ENCODE peak calls at places on chromosomes 6 and 20, in six cellular contexts. N, U, M, R, A and T are unnamed samples.

GRCh38 chr6:157274471-157275226 is 48.7 kb downstream of the TMEM242 start:
- DNase-seq in N (peak), U (peak), M (peak), R (peak), A (peak), T (peak)

GRCh38 chr20:54067606-54068174 is 2.7 kb downstream of the BCAS1 start:
- DNase-seq in N (no peak), U (no peak), M (no peak), R (no peak), A (no peak), T (no peak)

GRCh38 chr6:46014511-46015118 is 1.0 kb downstream of the CLIC5 start:
- DNase-seq in N (no peak), U (no peak), M (no peak), R (peak), A (no peak), T (no peak)

GRCh38 chr6:16783485-16783884 is 22.2 kb upstream of the ATXN1 start:
- DNase-seq in N (no peak), U (no peak), M (no peak), R (no peak), A (no peak), T (no peak)

GRCh38 chr6:53906842-53907241 is 112.0 kb downstream of the LRRC1 start:
- DNase-seq in N (peak), U (no peak), M (peak), R (no peak), A (no peak), T (no peak)

GRCh38 chr6:14917101-14917500 is 328.8 kb upstream of the JARID2 start:
- DNase-seq in N (no peak), U (no peak), M (peak), R (no peak), A (peak), T (no peak)

GRCh38 chr6:157723376-157723775 is 99.7 kb upstream of the SNX9 start:
- DNase-seq in N (no peak), U (no peak), M (no peak), R (no peak), A (no peak), T (no peak)

GRCh38 chr20:37990571-37991151 is 42.6 kb downstream of the TTI1 start:
- DNase-seq in N (peak), U (peak), M (peak), R (no peak), A (peak), T (peak)

GRCh38 chr20:59084041-59084841 is 41.7 kb upstream of the PRELID3B start:
- DNase-seq in N (no peak), U (no peak), M (no peak), R (no peak), A (no peak), T (no peak)

GRCh38 chr20:52145587-52145986 is 46.0 kb downstream of the ZFP64 start:
- DNase-seq in N (no peak), U (no peak), M (no peak), R (no peak), A (peak), T (no peak)

GRCh38 chr6:161418458-161418945 is 144.6 kb upstream of the AGPAT4 start:
- DNase-seq in N (peak), U (peak), M (peak), R (peak), A (peak), T (no peak)

GRCh38 chr6:41551086-41551702 is 5.0 kb downstream of the FOXP4 start:
- DNase-seq in N (no peak), U (no peak), M (no peak), R (no peak), A (no peak), T (no peak)

GRCh38 chr20:32902456-32903420 is 44.0 kb downstream of the EFCAB8 start:
- DNase-seq in N (no peak), U (peak), M (peak), R (peak), A (peak), T (no peak)

GRCh38 chr6:12339022-12339421 is 48.9 kb downstream of the EDN1 start:
- DNase-seq in N (no peak), U (no peak), M (no peak), R (no peak), A (no peak), T (no peak)

GRCh38 chr20:59526242-59527225 is 77.8 kb upstream of the PHACTR3 start:
- DNase-seq in N (no peak), U (no peak), M (no peak), R (no peak), A (no peak), T (no peak)

GRCh38 chr20:58512808-58513552 is 2.2 kb downstream of the APCDD1L start:
- DNase-seq in N (peak), U (no peak), M (no peak), R (no peak), A (no peak), T (no peak)

GRCh38 chr6:20234136-20234535 is 21.9 kb upstream of the MBOAT1 start:
- DNase-seq in N (no peak), U (no peak), M (no peak), R (no peak), A (no peak), T (no peak)

GRCh38 chr20:8583209-8584106 is 451.4 kb downstream of the PLCB1 start:
- DNase-seq in N (no peak), U (no peak), M (no peak), R (no peak), A (no peak), T (no peak)

GRCh38 chr6:53487080-53487479 is 57.8 kb downstream of the GCLC start:
- DNase-seq in N (no peak), U (no peak), M (no peak), R (no peak), A (no peak), T (no peak)

GRCh38 chr20:35792740-35793139 is 20.9 kb downstream of the PHF20 start:
- DNase-seq in N (no peak), U (no peak), M (no peak), R (no peak), A (no peak), T (no peak)

GRCh38 chr6:75210885-75211739 is 5.3 kb upstream of the COL12A1 start:
- DNase-seq in N (peak), U (peak), M (peak), R (peak), A (peak), T (no peak)

GRCh38 chr6:150756170-150756569 is 109.3 kb upstream of the MTHFD1L start:
- DNase-seq in N (no peak), U (no peak), M (no peak), R (no peak), A (no peak), T (no peak)

GRCh38 chr6:144365176-144365710 is 80.1 kb downstream of the UTRN start:
- DNase-seq in N (no peak), U (no peak), M (no peak), R (no peak), A (no peak), T (no peak)

GRCh38 chr6:149031545-149032317 is 284.9 kb downstream of the UST start:
- DNase-seq in N (no peak), U (no peak), M (peak), R (no peak), A (peak), T (no peak)

GRCh38 chr6:55578537-55579363 is at the start of gene HMGCLL1:
- DNase-seq in N (no peak), U (no peak), M (no peak), R (peak), A (peak), T (no peak)

GRCh38 chr6:24755284-24755683 is 19.5 kb upstream of the GMNN start:
- DNase-seq in N (no peak), U (no peak), M (no peak), R (no peak), A (no peak), T (no peak)

GRCh38 chr6:19311786-19312185 is 525.4 kb upstream of the ID4 start:
- DNase-seq in N (no peak), U (no peak), M (no peak), R (no peak), A (no peak), T (no peak)

GRCh38 chr6:81169166-81169565 is 583.3 kb downstream of the TENT5A start:
- DNase-seq in N (no peak), U (no peak), M (peak), R (no peak), A (peak), T (no peak)

GRCh38 chr6:37910998-37911397 is 91.5 kb downstream of the ZFAND3 start:
- DNase-seq in N (no peak), U (no peak), M (no peak), R (no peak), A (no peak), T (no peak)

GRCh38 chr20:8116067-8116811 is 15.8 kb upstream of the PLCB1 start:
- DNase-seq in N (no peak), U (no peak), M (peak), R (no peak), A (no peak), T (no peak)

GRCh38 chr6:155212616-155213380 is 51.0 kb upstream of the CLDN20 start:
- DNase-seq in N (no peak), U (no peak), M (no peak), R (no peak), A (no peak), T (no peak)

GRCh38 chr6:10507715-10508114 is 13.4 kb upstream of the GCNT2 start:
- DNase-seq in N (no peak), U (no peak), M (no peak), R (no peak), A (no peak), T (no peak)

GRCh38 chr6:37024665-37025337 is 19.3 kb downstream of the FGD2 start:
- DNase-seq in N (no peak), U (no peak), M (no peak), R (no peak), A (no peak), T (no peak)

GRCh38 chr6:119444642-119445557 is 95.3 kb upstream of the MAN1A1 start:
- DNase-seq in N (no peak), U (peak), M (peak), R (no peak), A (no peak), T (no peak)

GRCh38 chr6:157292202-157292601 is 31.1 kb downstream of the TMEM242 start:
- DNase-seq in N (no peak), U (no peak), M (no peak), R (no peak), A (no peak), T (no peak)

GRCh38 chr20:46915580-46916243 is 21.1 kb downstream of the EYA2 start:
- DNase-seq in N (no peak), U (no peak), M (no peak), R (no peak), A (no peak), T (no peak)

GRCh38 chr6:106807946-106808611 is 166.4 kb downstream of the CD24 start:
- DNase-seq in N (no peak), U (no peak), M (no peak), R (no peak), A (no peak), T (no peak)
- TF ChIP-seq CTCF in N (no peak), U (no peak), M (no peak), R (no peak), A (no peak), T (no peak)

GRCh38 chr20:40962733-40963504 is 65.7 kb upstream of the TOP1 start:
- DNase-seq in N (peak), U (peak), M (peak), R (peak), A (peak), T (peak)
- TF ChIP-seq CTCF in N (peak), U (peak), M (peak), R (peak), A (peak), T (peak)

GRCh38 chr6:43172127-43173007 is 1.3 kb downstream of the SRF start:
- DNase-seq in N (peak), U (peak), M (peak), R (peak), A (peak), T (no peak)

GRCh38 chr6:43175676-43176422 is 4.8 kb downstream of the SRF start:
- DNase-seq in N (no peak), U (no peak), M (no peak), R (no peak), A (no peak), T (no peak)

GRCh38 chr6:43173496-43174262 is 2.6 kb downstream of the SRF start:
- DNase-seq in N (no peak), U (no peak), M (no peak), R (no peak), A (no peak), T (no peak)

GRCh38 chr6:43176423-43176786 is 5.3 kb downstream of the SRF start:
- DNase-seq in N (no peak), U (no peak), M (no peak), R (no peak), A (no peak), T (no peak)

DNA sequence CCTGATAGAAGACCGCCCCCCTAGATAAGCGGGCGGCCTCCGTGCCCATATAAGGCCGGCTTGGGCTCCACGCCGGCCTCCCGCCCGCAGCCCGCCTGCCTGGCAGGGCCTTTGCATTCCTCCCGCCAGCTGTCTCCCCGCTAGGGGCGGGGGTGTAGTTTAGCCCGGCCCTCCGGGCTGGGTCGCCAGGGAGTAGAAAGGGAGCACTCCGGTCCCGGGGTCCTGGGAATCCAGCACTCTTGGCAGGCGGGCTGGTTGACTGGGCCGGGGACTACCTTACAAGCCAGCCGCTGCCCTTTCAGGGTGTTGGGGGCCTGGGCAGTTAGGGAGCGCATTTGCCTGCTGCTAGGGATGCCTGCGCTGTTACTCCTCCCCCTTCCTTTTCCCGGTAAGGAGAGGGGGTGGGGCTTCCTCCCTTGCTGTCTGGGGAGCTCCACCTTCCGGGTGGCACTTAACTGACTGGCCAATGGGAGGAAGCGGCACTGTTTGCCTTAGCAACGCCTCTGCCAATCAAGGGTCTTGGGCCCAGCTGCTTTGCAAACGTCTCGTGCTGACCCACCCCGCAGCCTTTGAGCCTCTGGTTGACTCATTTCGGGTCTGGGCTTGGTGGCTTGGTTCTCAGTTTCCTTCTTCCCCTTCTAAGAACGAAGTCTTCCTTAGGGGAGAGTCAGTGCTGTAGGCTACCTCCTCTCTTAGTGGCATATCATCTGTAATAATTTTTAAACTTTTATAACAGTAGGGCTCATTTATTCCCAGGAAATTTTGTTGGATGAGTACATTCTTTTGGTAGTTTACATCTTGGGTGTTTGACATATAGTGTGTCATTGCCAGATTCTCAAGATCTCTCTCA is 3.4 kb downstream of the SRF start:
- DNase-seq in N (peak), U (peak), M (peak), R (peak), A (peak), T (peak)
- TF ChIP-seq CTCF in N (no peak), U (no peak), M (no peak), R (no peak), A (peak), T (peak)

GRCh38 chr20:62860391-62860923 is 1.2 kb downstream of the TCFL5 start:
- DNase-seq in N (no peak), U (no peak), M (peak), R (no peak), A (no peak), T (no peak)
- TF ChIP-seq CTCF in N (no peak), U (no peak), M (no peak), R (no peak), A (peak), T (no peak)